ENCODE peak calls at places on chromosomes 16 and 17, in five cellular contexts. E is gastrocnemius medialis, P is lung, H is WERI-Rb-1, R is neural progenitor cell. I is an unnamed sample.

GRCh38 chr16:84658690-84659089 is 10.4 kb downstream of the KLHL36 start:
- DNase-seq in H (no peak), E (no peak), R (no peak), P (no peak), I (no peak)

GRCh38 chr16:8831450-8832382 is 34.1 kb downstream of the PMM2 start:
- DNase-seq in E (no peak), P (no peak), H (no peak), R (peak; percentile 74), I (no peak)

GRCh38 chr16:65534121-65534528 is 412.3 kb upstream of the CDH11 start:
- DNase-seq in P (no peak), R (no peak), E (no peak), H (no peak), I (no peak)

GRCh38 chr17:62965649-62966425 is at the start of gene TANC2:
- DNase-seq in R (peak; percentile 90), H (peak; percentile 90), E (peak; percentile 37), P (peak; percentile 87), I (peak; percentile 70)

GRCh38 chr16:4700380-4700996 is 7.1 kb downstream of the NUDT16L1 start:
- DNase-seq in H (no peak), E (no peak), R (no peak), P (no peak), I (no peak)

GRCh38 chr17:29584452-29585079 is 4.9 kb downstream of the GIT1 start:
- DNase-seq in P (no peak), H (no peak), E (no peak), R (no peak), I (peak; percentile 38)

GRCh38 chr16:87298857-87299465 is 18.2 kb downstream of the C16orf95 start:
- DNase-seq in R (no peak), P (no peak), H (no peak), E (no peak), I (no peak)

GRCh38 chr16:70638814-70639792 is 7.3 kb upstream of the IL34 start:
- DNase-seq in P (no peak), E (no peak), R (no peak), H (no peak), I (no peak)

GRCh38 chr17:38705523-38705802 is 390 bp downstream of the MLLT6 start:
- DNase-seq in E (no peak), P (no peak), R (no peak), H (no peak), I (no peak)

GRCh38 chr17:43536236-43537088 is 9.7 kb downstream of the ETV4 start:
- DNase-seq in R (no peak), H (no peak), P (no peak), E (no peak), I (no peak)

GRCh38 chr17:18263885-18264682 is 3.6 kb downstream of the MIEF2 start:
- DNase-seq in R (no peak), H (no peak), E (no peak), P (no peak), I (no peak)

GRCh38 chr16:86931410-86931941 is 353.1 kb downstream of the FOXL1 start:
- DNase-seq in H (no peak), R (no peak), P (no peak), E (no peak), I (no peak)

GRCh38 chr17:48023408-48024148 is 14.0 kb downstream of the COPZ2 start:
- DNase-seq in H (peak; percentile 78), R (peak; percentile 93), E (peak; percentile 63), P (peak; percentile 84), I (peak; percentile 84)

GRCh38 chr16:7160093-7160492 is 172.6 kb upstream of the RBFOX1 start:
- DNase-seq in R (no peak), E (no peak), H (no peak), P (no peak), I (no peak)

GRCh38 chr16:57518520-57518919 is 17.9 kb downstream of the CCDC102A start:
- DNase-seq in P (no peak), R (no peak), E (no peak), H (peak; percentile 45), I (no peak)

GRCh38 chr16:87409153-87409552 is 17.0 kb downstream of the MAP1LC3B start:
- DNase-seq in P (no peak), E (no peak), R (no peak), H (no peak), I (no peak)

GRCh38 chr17:32239457-32239856 is 26.2 kb upstream of the RHBDL3 start:
- DNase-seq in P (no peak), H (no peak), E (no peak), R (no peak), I (no peak)

GRCh38 chr16:70735141-70735979 is 49.5 kb upstream of the MTSS2 start:
- DNase-seq in H (no peak), R (peak; percentile 53), E (no peak), P (no peak), I (no peak)

GRCh38 chr16:82082543-82083244 is 47.6 kb downstream of the HSD17B2 start:
- DNase-seq in H (no peak), E (no peak), R (no peak), P (no peak), I (no peak)

GRCh38 chr17:46000757-46001156 is 1.7 kb downstream of the STH start:
- DNase-seq in H (no peak), P (no peak), E (no peak), R (no peak), I (no peak)

GRCh38 chr17:67993998-67994361 is 2.3 kb downstream of the C17orf58 start:
- DNase-seq in E (no peak), R (no peak), H (no peak), P (peak; percentile 51), I (no peak)

GRCh38 chr16:85321856-85322271 is 209.6 kb upstream of the CIBAR2 start:
- DNase-seq in H (no peak), R (no peak), P (peak; percentile 80), E (peak; percentile 98), I (peak; percentile 43)

GRCh38 chr17:49572806-49573420 is 2.8 kb upstream of the NXPH3 start:
- DNase-seq in E (no peak), R (no peak), H (no peak), P (no peak), I (no peak)

GRCh38 chr17:34609210-34609609 is 29.8 kb downstream of the TMEM132E start:
- DNase-seq in R (no peak), E (no peak), P (no peak), H (peak; percentile 38), I (no peak)

GRCh38 chr16:8739989-8740704 is 57.3 kb downstream of the TMEM186 start:
- DNase-seq in R (no peak), E (no peak), P (no peak), H (no peak), I (no peak)

GRCh38 chr16:85690469-85691064 is 1.8 kb upstream of the GINS2 start:
- DNase-seq in P (no peak), E (no peak), R (no peak), H (no peak), I (no peak)

GRCh38 chr16:3038256-3038655 is 1.5 kb upstream of the BICDL2 start:
- DNase-seq in P (peak; percentile 68), E (no peak), R (no peak), H (no peak), I (no peak)

GRCh38 chr17:73228748-73229236 is 32.9 kb downstream of the CPSF4L start:
- DNase-seq in E (peak; percentile 71), P (peak; percentile 65), R (no peak), H (peak; percentile 31), I (peak; percentile 9)

GRCh38 chr17:45276031-45276430 is 14.1 kb upstream of the SPATA32 start:
- DNase-seq in P (no peak), R (no peak), H (no peak), E (no peak), I (no peak)

GRCh38 chr16:30793508-30794069 is 6.6 kb upstream of the ZNF629 start:
- DNase-seq in P (no peak), H (no peak), E (no peak), R (no peak), I (no peak)
- H3K27ac ChIP-seq in P (no peak overlapping the region), H (no peak overlapping the region), E (no peak overlapping the region), R (no peak overlapping the region), I (no peak overlapping the region)

GRCh38 chr17:75313941-75314550 is 24.8 kb upstream of the SLC25A19 start:
- DNase-seq in H (no peak), E (no peak), P (no peak), R (no peak), I (no peak)

GRCh38 chr17:75308732-75309629 is 19.7 kb upstream of the SLC25A19 start:
- DNase-seq in R (no peak), E (no peak), P (no peak), H (no peak), I (no peak)

GRCh38 chr17:75307957-75308731 is 18.9 kb upstream of the SLC25A19 start:
- DNase-seq in R (no peak), P (no peak), E (no peak), H (peak; percentile 62), I (no peak)
- H3K27ac ChIP-seq in R (no peak overlapping the region), P (peak overlapping the region; percentile 47), E (no peak overlapping the region), H (peak overlapping the region; percentile 22), I (no peak overlapping the region)

GRCh38 chr17:36849871-36850348 is 87.4 kb upstream of the LHX1 start:
- DNase-seq in H (peak; percentile 42), E (no peak), R (peak; percentile 40), P (no peak), I (no peak)
- H3K27ac ChIP-seq in H (no peak overlapping the region), E (no peak overlapping the region), R (no peak overlapping the region), P (no peak overlapping the region), I (no peak overlapping the region)

GRCh38 chr16:19092653-19093410 is 20.9 kb upstream of the ITPRIPL2 start:
- DNase-seq in H (no peak), R (no peak), P (no peak), E (no peak), I (no peak)

GRCh38 chr16:19098173-19098572 is 15.6 kb upstream of the ITPRIPL2 start:
- DNase-seq in E (no peak), R (no peak), P (no peak), H (no peak), I (no peak)

GRCh38 chr16:19095699-19096098 is 18.1 kb upstream of the ITPRIPL2 start:
- DNase-seq in E (no peak), H (no peak), P (no peak), R (no peak), I (no peak)

GRCh38 chr16:19093631-19094541 is 19.9 kb upstream of the ITPRIPL2 start:
- DNase-seq in P (no peak), E (no peak), R (no peak), H (no peak), I (no peak)

GRCh38 chr16:19094542-19095365 is 19.0 kb upstream of the ITPRIPL2 start:
- DNase-seq in R (no peak), P (no peak), E (no peak), H (no peak), I (no peak)
- H3K27ac ChIP-seq in R (no peak overlapping the region), P (no peak overlapping the region), E (no peak overlapping the region), H (no peak overlapping the region), I (no peak overlapping the region)

GRCh38 chr16:68235105-68235881 is 634 bp downstream of the ESRP2 start:
- DNase-seq in H (no peak), R (peak; percentile 55), E (no peak), P (no peak), I (no peak)

GRCh38 chr16:68236804-68237242 is 896 bp upstream of the ESRP2 start:
- DNase-seq in P (no peak), H (no peak), E (no peak), R (peak; percentile 58), I (no peak)

GRCh38 chr16:68237243-68238028 is 1.5 kb upstream of the ESRP2 start:
- DNase-seq in P (peak; percentile 98), E (peak; percentile 95), R (peak; percentile 99), H (no peak), I (peak; percentile 89)

GRCh38 chr16:68234188-68235104 is 1.5 kb downstream of the ESRP2 start:
- DNase-seq in R (no peak), E (no peak), H (no peak), P (peak; percentile 97), I (no peak)

GRCh38 chr16:68235882-68236803 is at the start of gene ESRP2:
- DNase-seq in P (peak; percentile 86), H (no peak), E (no peak), R (peak; percentile 62), I (no peak)
- H3K27ac ChIP-seq in P (peak within 1 kb of the TSS; percentile 96), H (no peak within 1 kb of the TSS), E (peak within 1 kb of the TSS; percentile 89), R (no peak within 1 kb of the TSS), I (peak within 1 kb of the TSS; percentile 11)

I was measured in substantia nigra.